ENCODE peak calls at places on chromosomes 2 and 18, in four cellular contexts. W is H1, N is T1000, V is DMS153. B is an unnamed sample.

GRCh38 chr2:102304268-102304667 is 7.1 kb upstream of the IL1RL1 start:
- DNase-seq in V (no peak), N (no peak), W (no peak), B (no peak)

GRCh38 chr18:62781893-62782292 is 66.6 kb downstream of the PHLPP1 start:
- DNase-seq in W (no peak), N (no peak), V (peak), B (peak)

GRCh38 chr2:196293751-196294486 is 122.5 kb upstream of the STK17B start:
- DNase-seq in V (no peak), W (no peak), N (no peak), B (no peak)

GRCh38 chr2:158120102-158120501 is 18.4 kb downstream of the UPP2 start:
- DNase-seq in V (no peak), W (no peak), N (no peak), B (no peak)

GRCh38 chr2:168028377-168028776 is 219.0 kb downstream of the STK39 start:
- DNase-seq in W (no peak), N (no peak), V (no peak), B (no peak)

GRCh38 chr2:172086349-172087190 is 1.3 kb downstream of the DLX1 start:
- DNase-seq in W (peak), V (no peak), N (no peak), B (no peak)

GRCh38 chr2:196275646-196276352 is 104.4 kb upstream of the STK17B start:
- DNase-seq in N (no peak), W (no peak), V (no peak), B (no peak)

GRCh38 chr2:85867121-85867520 is 21.7 kb downstream of the ST3GAL5 start:
- DNase-seq in W (no peak), V (no peak), N (no peak), B (no peak)

GRCh38 chr2:235978022-235978421 is 190.2 kb downstream of the GBX2 start:
- DNase-seq in W (no peak), V (no peak), N (no peak), B (no peak)

GRCh38 chr2:179264238-179265081 is at the start of gene SESTD1:
- DNase-seq in W (peak), N (peak), V (no peak), B (peak)

GRCh38 chr2:240946654-240947053 is 40.5 kb downstream of the CROCC2 start:
- DNase-seq in N (no peak), V (no peak), W (peak), B (no peak)